ENCODE peak calls at places on chromosome 3, in eight cellular contexts. N, Y, B, Q, T, E, J and M are unnamed samples.

GRCh38 chr3:79767194-79767952 is 425 bp downstream of the ROBO1 start:
- DNase-seq in J (no peak), N (peak), B (no peak), Q (no peak), E (no peak), Y (no peak), T (no peak), M (no peak)

GRCh38 chr3:126288314-126288713 is 68.9 kb downstream of the KLF15 start:
- DNase-seq in J (no peak), Y (no peak), N (no peak), Q (peak), E (no peak), B (no peak), T (no peak), M (no peak)

GRCh38 chr3:138051946-138052802 is 42.2 kb downstream of the CLDN18 start:
- DNase-seq in N (peak), E (no peak), Q (peak), J (peak), B (no peak), Y (peak), T (no peak), M (peak)

GRCh38 chr3:54999159-54999558 is 71.3 kb upstream of the LRTM1 start:
- DNase-seq in B (peak), T (peak), N (peak), E (peak), Q (no peak), J (no peak), Y (peak), M (no peak)

GRCh38 chr3:167732313-167733065 is 2.2 kb downstream of the PDCD10 start:
- DNase-seq in Q (no peak), E (no peak), N (no peak), T (no peak), J (no peak), Y (no peak), B (no peak), M (no peak)

GRCh38 chr3:111733856-111734255 is 125.2 kb upstream of the PHLDB2 start:
- DNase-seq in E (no peak), Y (no peak), N (no peak), T (no peak), J (no peak), B (no peak), Q (no peak), M (no peak)

GRCh38 chr3:195847061-195847950 is 35.6 kb upstream of the MUC4 start:
- DNase-seq in E (no peak), J (no peak), B (peak), Q (no peak), Y (peak), T (no peak), N (peak), M (no peak)

GRCh38 chr3:39088889-39089288 is 18.5 kb downstream of the GORASP1 start:
- DNase-seq in J (no peak), T (no peak), E (no peak), Q (no peak), N (peak), B (no peak), Y (no peak), M (no peak)

GRCh38 chr3:18046531-18046930 is 304.1 kb upstream of the TBC1D5 start:
- DNase-seq in N (no peak), E (no peak), T (no peak), B (no peak), J (no peak), Q (no peak), Y (no peak), M (no peak)

GRCh38 chr3:32847520-32847919 is 29.7 kb downstream of the TRIM71 start:
- DNase-seq in J (no peak), N (no peak), Q (no peak), Y (no peak), B (no peak), E (no peak), T (no peak), M (no peak)

GRCh38 chr3:20054549-20054987 is 14.3 kb downstream of the KAT2B start:
- DNase-seq in E (peak), J (no peak), Y (peak), N (peak), B (no peak), T (no peak), Q (no peak), M (no peak)

GRCh38 chr3:182697345-182697919 is 95.9 kb upstream of the ATP11B start:
- DNase-seq in E (no peak), Y (no peak), T (no peak), J (peak), Q (no peak), N (no peak), B (no peak), M (peak)

GRCh38 chr3:52773361-52774065 is 2.8 kb upstream of the NEK4 start:
- DNase-seq in Y (no peak), N (no peak), E (no peak), B (no peak), T (no peak), J (no peak), Q (peak), M (no peak)

GRCh38 chr3:25427155-25428002 is 684 bp upstream of the RARB start:
- DNase-seq in Y (no peak), E (no peak), T (no peak), N (peak), J (no peak), B (no peak), Q (no peak), M (no peak)

GRCh38 chr3:143137637-143138036 is 18.1 kb downstream of the CHST2 start:
- DNase-seq in Y (no peak), B (no peak), N (no peak), Q (no peak), J (no peak), T (no peak), E (no peak), M (no peak)

GRCh38 chr3:1439395-1439794 is 346.6 kb downstream of the CNTN6 start:
- DNase-seq in B (no peak), N (no peak), J (no peak), E (no peak), Q (no peak), T (no peak), Y (no peak), M (no peak)

GRCh38 chr3:45110185-45110833 is 35.9 kb downstream of the CDCP1 start:
- DNase-seq in B (no peak), E (no peak), N (no peak), Q (no peak), J (no peak), Y (no peak), T (no peak), M (no peak)

GRCh38 chr3:62051506-62051905 is 321.8 kb downstream of the FEZF2 start:
- DNase-seq in Y (no peak), E (no peak), Q (peak), T (no peak), B (no peak), N (peak), J (no peak), M (peak)

GRCh38 chr3:19436746-19437145 is 288.4 kb downstream of the KCNH8 start:
- DNase-seq in J (no peak), B (no peak), E (no peak), N (no peak), Y (no peak), T (no peak), Q (no peak), M (no peak)

GRCh38 chr3:13682331-13683013 is 133.5 kb downstream of the FBLN2 start:
- DNase-seq in J (no peak), Q (no peak), Y (no peak), E (no peak), N (no peak), B (no peak), T (no peak), M (no peak)

GRCh38 chr3:46406786-46407611 is at the start of the genes CCR5AS and CCRL2:
- DNase-seq in Y (peak), Q (peak), N (peak), T (peak), E (no peak), B (peak), J (no peak), M (no peak)

GRCh38 chr3:47961815-47962606 is 54.2 kb downstream of the MAP4 start:
- DNase-seq in Q (no peak), J (no peak), E (no peak), B (no peak), N (peak), Y (no peak), T (peak), M (no peak)

GRCh38 chr3:158600787-158601186 is 29.8 kb downstream of the MLF1 start:
- DNase-seq in T (no peak), B (no peak), Y (no peak), Q (no peak), E (no peak), J (no peak), N (no peak), M (no peak)

GRCh38 chr3:70963412-70963811 is 620.1 kb downstream of the FOXP1 start:
- DNase-seq in T (no peak), B (no peak), N (peak), Q (no peak), E (no peak), J (no peak), Y (no peak), M (no peak)

GRCh38 chr3:52893723-52894122 is 3.6 kb downstream of the STIMATE start:
- DNase-seq in T (no peak), B (no peak), E (no peak), N (no peak), J (no peak), Q (no peak), Y (no peak), M (no peak)

GRCh38 chr3:188854395-188855149 is 317.2 kb upstream of the TPRG1 start:
- DNase-seq in N (peak), B (peak), Q (no peak), Y (peak), T (no peak), E (peak), J (no peak), M (no peak)

GRCh38 chr3:155112661-155113389 is 32.7 kb downstream of the MME start:
- DNase-seq in B (no peak), N (no peak), E (no peak), Y (no peak), J (no peak), T (no peak), Q (no peak), M (no peak)

GRCh38 chr3:24686764-24687163 is 192.1 kb upstream of the THRB start:
- DNase-seq in E (no peak), Y (peak), B (peak), J (no peak), T (no peak), N (peak), Q (no peak), M (no peak)

GRCh38 chr3:11288786-11289637 is 16.8 kb downstream of the ATG7 start:
- DNase-seq in T (peak), N (peak), E (peak), Y (peak), J (no peak), B (peak), Q (no peak), M (no peak)

GRCh38 chr3:14524311-14524711 is 15.8 kb downstream of the GRIP2 start:
- DNase-seq in B (no peak), N (no peak), J (no peak), T (no peak), Q (peak), E (no peak), Y (no peak), M (no peak)

GRCh38 chr3:159667261-159667660 is 321.4 kb upstream of the IL12A start:
- DNase-seq in E (no peak), T (no peak), N (peak), Y (peak), Q (no peak), J (no peak), B (peak), M (no peak)

GRCh38 chr3:141286856-141287255 is 55.2 kb downstream of the PXYLP1 start:
- DNase-seq in N (no peak), B (no peak), J (no peak), Y (no peak), Q (no peak), T (no peak), E (no peak), M (no peak)

GRCh38 chr3:187012609-187013051 is 82.3 kb downstream of the ST6GAL1 start:
- DNase-seq in N (peak), J (no peak), Y (no peak), T (no peak), B (no peak), Q (no peak), E (no peak), M (no peak)

GRCh38 chr3:194489736-194490612 is 3.2 kb upstream of the ATP13A3 start:
- DNase-seq in J (no peak), E (no peak), N (peak), Y (no peak), Q (no peak), T (no peak), B (no peak), M (no peak)

GRCh38 chr3:153162513-153163348 is 705 bp downstream of the RAP2B start:
- DNase-seq in N (peak), J (peak), E (no peak), Q (peak), T (no peak), B (peak), Y (peak), M (no peak)

GRCh38 chr3:73378207-73378606 is 246.5 kb downstream of the PDZRN3 start:
- DNase-seq in N (no peak), B (no peak), Y (no peak), Q (no peak), J (no peak), E (no peak), T (no peak), M (no peak)